ENCODE peak calls at places on chromosome 5, in seven cellular contexts. S, H, D, E, J, Y and V are unnamed samples.

GRCh38 chr5:60541980-60542379 is 158.0 kb downstream of the DEPDC1B start:
- DNase-seq in S (no peak), H (no peak), D (peak; percentile 29), E (no peak), J (no peak), Y (no peak), V (no peak)

GRCh38 chr5:105263522-105263921 is 1700.9 kb upstream of the NUDT12 start:
- DNase-seq in S (no peak), H (no peak), D (no peak), E (no peak), J (no peak), Y (no peak), V (no peak)

GRCh38 chr5:169195601-169196000 is 105.3 kb downstream of the SLIT3 start:
- DNase-seq in S (no peak), H (no peak), D (peak; percentile 35), E (no peak), J (no peak), Y (no peak), V (no peak)

GRCh38 chr5:53200309-53200708 is 90.8 kb upstream of the MOCS2 start:
- DNase-seq in S (no peak), H (no peak), D (no peak), E (no peak), J (no peak), Y (no peak), V (no peak)

GRCh38 chr5:94577466-94578245 is 40.7 kb downstream of the KIAA0825 start:
- DNase-seq in S (no peak), H (no peak), D (no peak), E (no peak), J (peak; percentile 69), Y (no peak), V (no peak)

GRCh38 chr5:78586251-78586650 is 62.3 kb downstream of the LHFPL2 start:
- DNase-seq in S (no peak), H (no peak), D (peak; percentile 95), E (no peak), J (no peak), Y (no peak), V (peak; percentile 38)

GRCh38 chr5:132267166-132267739 is 9.8 kb downstream of the PDLIM4 start:
- DNase-seq in S (no peak), H (no peak), D (no peak), E (no peak), J (no peak), Y (no peak), V (no peak)

GRCh38 chr5:60583598-60583997 is 116.4 kb downstream of the DEPDC1B start:
- DNase-seq in S (no peak), H (no peak), D (no peak), E (no peak), J (no peak), Y (no peak), V (no peak)

GRCh38 chr5:41856644-41857491 is 13.4 kb downstream of the OXCT1 start:
- DNase-seq in S (no peak), H (peak; percentile 5), D (peak; percentile 76), E (peak; percentile 65), J (peak; percentile 61), Y (no peak), V (peak; percentile 75)

GRCh38 chr5:103458497-103459040 is 104.0 kb downstream of the NUDT12 start:
- DNase-seq in S (no peak), H (no peak), D (no peak), E (no peak), J (no peak), Y (no peak), V (no peak)

GRCh38 chr5:172188893-172189692 is 1.1 kb upstream of the STK10 start:
- DNase-seq in S (peak; percentile 64), H (no peak), D (no peak), E (no peak), J (no peak), Y (no peak), V (no peak)

GRCh38 chr5:9479361-9479760 is 66.5 kb downstream of the SEMA5A start:
- DNase-seq in S (no peak), H (no peak), D (peak; percentile 30), E (no peak), J (no peak), Y (no peak), V (no peak)

GRCh38 chr5:164090358-164090757 is 584.9 kb downstream of the MAT2B start:
- DNase-seq in S (no peak), H (no peak), D (no peak), E (no peak), J (no peak), Y (no peak), V (no peak)

GRCh38 chr5:1412163-1412562 is 33.1 kb downstream of the SLC6A3 start:
- DNase-seq in S (peak; percentile 51), H (no peak), D (no peak), E (no peak), J (no peak), Y (no peak), V (no peak)

GRCh38 chr5:92527311-92528078 is 1053.5 kb downstream of the NR2F1-AS1 start:
- DNase-seq in S (no peak), H (no peak), D (peak; percentile 35), E (no peak), J (no peak), Y (no peak), V (no peak)

GRCh38 chr5:77168187-77168883 is 42.1 kb upstream of the PDE8B start:
- DNase-seq in S (peak; percentile 80), H (peak; percentile 53), D (no peak), E (peak; percentile 57), J (no peak), Y (no peak), V (peak; percentile 66)